ENCODE peak calls at places on chromosomes 7 and 10, in seven cellular contexts. N is ovary; X is SK-N-SH; V is occipital lobe; I is GM12865; H is SJSA1; M is activated CD4-positive, alpha-beta T cell treated with anti-CD3 and anti-CD28 coated beads, Interleukin-2, amount 50 U/mL, for 4 hours. E is an unnamed sample.

GRCh38 chr7:90772410-90772809 is 176.3 kb downstream of the CDK14 start:
- DNase-seq in H (no peak), M (no peak), I (peak; percentile 58), V (no peak), N (no peak), X (no peak), E (no peak)

GRCh38 chr7:24851791-24852190 is 94.5 kb upstream of the GSDME start:
- DNase-seq in N (no peak), V (no peak), M (no peak), I (no peak), H (peak; percentile 30), X (no peak), E (no peak)

GRCh38 chr7:33685488-33685887 is 219.9 kb upstream of the BMPER start:
- DNase-seq in X (no peak), V (no peak), H (no peak), I (no peak), M (no peak), N (no peak), E (no peak)

GRCh38 chr7:2808891-2809660 is 35.0 kb downstream of the GNA12 start:
- DNase-seq in V (no peak), N (peak; percentile 32), X (no peak), I (peak; percentile 26), H (no peak), M (no peak), E (no peak)

GRCh38 chr10:57168703-57169240 is 807.7 kb upstream of the ZWINT start:
- DNase-seq in N (no peak), I (no peak), X (no peak), M (no peak), H (no peak), V (no peak), E (no peak)

GRCh38 chr7:54898659-54899340 is 120.0 kb upstream of the EGFR start:
- DNase-seq in N (no peak), V (no peak), I (no peak), X (no peak), M (no peak), H (no peak), E (no peak)

GRCh38 chr10:30865141-30865926 is 166.3 kb downstream of the ZNF438 start:
- DNase-seq in X (no peak), N (no peak), M (no peak), V (no peak), H (no peak), I (no peak), E (no peak)

GRCh38 chr10:95170790-95171189 is 23.2 kb upstream of the ACSM6 start:
- DNase-seq in X (no peak), I (no peak), N (no peak), M (no peak), H (no peak), V (no peak), E (no peak)

GRCh38 chr10:131127610-131128009 is 183.9 kb downstream of the TCERG1L start:
- DNase-seq in X (peak; percentile 48), V (no peak), M (no peak), N (no peak), I (no peak), H (no peak), E (no peak)

GRCh38 chr7:44375236-44375699 is 49.9 kb upstream of the CAMK2B start:
- DNase-seq in I (no peak), N (no peak), H (no peak), X (peak; percentile 55), M (no peak), V (no peak), E (no peak)

GRCh38 chr10:108465871-108466641 is 1301.5 kb upstream of the SORCS1 start:
- DNase-seq in M (no peak), N (no peak), V (peak; percentile 6), I (no peak), X (peak; percentile 67), H (no peak), E (no peak)

GRCh38 chr7:904847-905246 is 28.5 kb downstream of the GET4 start:
- DNase-seq in I (no peak), H (peak; percentile 65), V (no peak), M (no peak), N (no peak), X (no peak), E (no peak)

GRCh38 chr7:123769371-123769770 is 20.6 kb upstream of the WASL start:
- DNase-seq in H (peak; percentile 37), V (no peak), I (no peak), N (peak; percentile 44), X (no peak), M (no peak), E (peak; percentile 29)

GRCh38 chr7:18257711-18258110 is 230.1 kb upstream of the PRPS1L1 start:
- DNase-seq in H (no peak), I (no peak), X (no peak), M (no peak), V (no peak), N (no peak), E (no peak)

GRCh38 chr7:154841731-154842331 is 161.1 kb downstream of the PAXIP1 start:
- DNase-seq in H (no peak), V (no peak), N (no peak), M (no peak), X (peak; percentile 83), I (no peak), E (no peak)

GRCh38 chr7:55245271-55245723 is 119.8 kb upstream of the LANCL2 start:
- DNase-seq in N (no peak), H (no peak), M (no peak), V (no peak), X (no peak), I (no peak), E (peak; percentile 77)

GRCh38 chr10:112628951-112629604 is 182.1 kb downstream of the VTI1A start:
- DNase-seq in M (no peak), V (no peak), I (no peak), X (no peak), H (no peak), N (no peak), E (no peak)

GRCh38 chr7:4177001-4177400 is 505.1 kb upstream of the FOXK1 start:
- DNase-seq in N (no peak), M (no peak), H (no peak), X (no peak), I (no peak), V (no peak), E (no peak)

GRCh38 chr10:16646474-16647059 is 124.9 kb upstream of the C1QL3 start:
- DNase-seq in H (no peak), N (no peak), X (no peak), I (peak; percentile 41), V (no peak), M (no peak), E (no peak)

GRCh38 chr10:67764012-67764822 is 68.2 kb upstream of the CTNNA3 start:
- DNase-seq in M (peak; percentile 96), I (peak; percentile 97), V (peak; percentile 85), N (peak; percentile 93), X (peak; percentile 80), H (peak; percentile 99), E (peak; percentile 90)

GRCh38 chr7:139889186-139889871 is 60.3 kb downstream of the TBXAS1 start:
- DNase-seq in X (no peak), N (no peak), H (peak; percentile 3), V (no peak), I (peak; percentile 19), M (no peak), E (no peak)

GRCh38 chr7:19470031-19470430 is 238.8 kb downstream of the POLR1F start:
- DNase-seq in X (no peak), I (no peak), M (no peak), N (no peak), H (no peak), V (no peak), E (no peak)

GRCh38 chr7:89049043-89049442 is 253.5 kb upstream of the TEX47 start:
- DNase-seq in I (no peak), X (no peak), M (no peak), H (peak; percentile 12), V (no peak), N (no peak), E (no peak)

GRCh38 chr7:132206594-132206993 is 369.7 kb downstream of the PLXNA4 start:
- DNase-seq in M (no peak), X (no peak), I (no peak), N (no peak), V (no peak), H (no peak), E (no peak)

GRCh38 chr10:113142601-113143000 is 192.6 kb downstream of the TCF7L2 start:
- DNase-seq in H (no peak), I (no peak), X (no peak), M (no peak), N (no peak), V (no peak), E (no peak)

GRCh38 chr7:130758429-130759056 is 24.5 kb upstream of the KLF14 start:
- DNase-seq in N (no peak), M (no peak), X (peak; percentile 56), I (peak; percentile 62), H (peak; percentile 48), V (no peak), E (peak; percentile 32)

GRCh38 chr7:1533569-1534329 is 3.2 kb downstream of the MAFK start:
- DNase-seq in V (no peak), H (peak; percentile 75), X (peak; percentile 77), I (peak; percentile 87), N (peak; percentile 60), M (no peak), E (no peak)

GRCh38 chr7:137006293-137006692 is 137.8 kb downstream of the CHRM2 start:
- DNase-seq in M (no peak), N (peak; percentile 33), X (no peak), V (no peak), I (no peak), H (no peak), E (no peak)

GRCh38 chr7:136058561-136058960 is 81.4 kb upstream of the MTPN start:
- DNase-seq in V (no peak), H (no peak), N (no peak), I (no peak), X (no peak), M (no peak), E (no peak)